ENCODE peak calls at places on chromosomes 16 and 17, in six cellular contexts. I, Q, C, Y, R and S are unnamed samples.

GRCh38 chr17:35864853-35865252 is 3.8 kb downstream of the HEATR9 start:
- DNase-seq in R (no peak), C (no peak), I (no peak), Y (no peak), Q (no peak), S (no peak)

GRCh38 chr17:59427996-59428395 is 96.5 kb downstream of the YPEL2 start:
- DNase-seq in Y (no peak), R (no peak), C (no peak), Q (no peak), I (no peak), S (no peak)

GRCh38 chr17:44795928-44796327 is 34.2 kb downstream of the GJC1 start:
- DNase-seq in Y (no peak), R (no peak), C (no peak), Q (no peak), I (no peak), S (no peak)

GRCh38 chr16:66412182-66412581 is 14.9 kb upstream of the BEAN1 start:
- DNase-seq in Q (no peak), R (no peak), Y (no peak), I (no peak), C (no peak), S (no peak)

GRCh38 chr17:83203073-83203471 is 123.7 kb downstream of the METRNL start:
- DNase-seq in I (no peak), Y (peak; percentile 82), C (no peak), Q (no peak), R (peak; percentile 60), S (peak; percentile 98)

GRCh38 chr16:77873066-77873465 is 84.7 kb downstream of the VAT1L start:
- DNase-seq in Q (no peak), C (no peak), R (no peak), Y (no peak), I (no peak), S (no peak)

GRCh38 chr16:56807011-56807675 is 57.9 kb upstream of the SLC12A3 start:
- DNase-seq in Y (no peak), R (no peak), Q (no peak), C (no peak), I (no peak), S (peak; percentile 24)

GRCh38 chr17:64399071-64399766 is 8.6 kb upstream of the PECAM1 start:
- DNase-seq in Q (no peak), R (no peak), Y (no peak), C (no peak), I (no peak), S (no peak)

GRCh38 chr16:11672206-11673090 is 4.2 kb downstream of the SNN start:
- DNase-seq in C (no peak), I (no peak), Q (no peak), R (no peak), Y (no peak), S (no peak)

GRCh38 chr16:86458457-86458777 is 51.9 kb upstream of the FOXF1 start:
- DNase-seq in R (no peak), Q (no peak), I (no peak), Y (no peak), C (no peak), S (no peak)

GRCh38 chr17:68910256-68910705 is 44.9 kb downstream of the ABCA8 start:
- DNase-seq in R (no peak), Y (no peak), I (no peak), Q (peak; percentile 5), C (no peak), S (no peak)

GRCh38 chr17:50328926-50329325 is 17.0 kb upstream of the XYLT2 start:
- DNase-seq in Y (no peak), Q (no peak), C (no peak), I (no peak), R (no peak), S (no peak)

GRCh38 chr17:40777971-40778370 is 4.4 kb downstream of the KRT27 start:
- DNase-seq in Q (no peak), I (no peak), C (no peak), Y (no peak), R (no peak), S (no peak)

GRCh38 chr16:4056161-4057105 is 59.8 kb downstream of the ADCY9 start:
- DNase-seq in R (no peak), Q (no peak), Y (no peak), I (no peak), C (no peak), S (no peak)

GRCh38 chr17:78922876-78923498 is 2.2 kb downstream of the TIMP2 start:
- DNase-seq in Y (no peak), C (no peak), I (no peak), Q (no peak), R (no peak), S (no peak)

GRCh38 chr17:39925282-39926134 is 1.9 kb downstream of the ORMDL3 start:
- DNase-seq in Y (no peak), Q (peak; percentile 24), R (no peak), C (no peak), I (no peak), S (no peak)

GRCh38 chr17:40633871-40634270 is 13.7 kb downstream of the SMARCE1 start:
- DNase-seq in C (no peak), R (no peak), I (no peak), Y (no peak), Q (no peak), S (no peak)

GRCh38 chr17:43530303-43531081 is 15.6 kb downstream of the ETV4 start:
- DNase-seq in R (peak; percentile 94), C (no peak), Q (peak; percentile 100), Y (peak; percentile 70), I (no peak), S (no peak)

GRCh38 chr16:2985893-2986355 is 5.7 kb upstream of the PKMYT1 start:
- DNase-seq in Q (no peak), C (no peak), R (no peak), Y (no peak), I (no peak), S (no peak)

GRCh38 chr16:58094026-58094425 is 35.2 kb downstream of the CFAP20 start:
- DNase-seq in Y (no peak), Q (no peak), C (no peak), R (no peak), I (no peak), S (no peak)

GRCh38 chr16:86939609-86940008 is 361.3 kb downstream of the FOXL1 start:
- DNase-seq in Q (no peak), I (no peak), R (no peak), Y (no peak), C (no peak), S (no peak)

GRCh38 chr17:81898029-81898866 is 3.8 kb upstream of the NPB start:
- DNase-seq in Q (no peak), C (no peak), Y (no peak), R (no peak), I (no peak), S (peak; percentile 75)

GRCh38 chr17:46732754-46733398 is 85.6 kb downstream of the WNT3 start:
- DNase-seq in C (no peak), I (no peak), R (no peak), Q (peak; percentile 91), Y (no peak), S (no peak)

GRCh38 chr16:67967183-67967955 is 1.1 kb downstream of the SLC12A4 start:
- DNase-seq in Y (no peak), Q (no peak), I (no peak), R (no peak), C (no peak), S (no peak)

GRCh38 chr17:28857848-28858360 is 3.1 kb downstream of the ERAL1 start:
- DNase-seq in R (no peak), Q (no peak), C (no peak), Y (no peak), I (no peak), S (no peak)

GRCh38 chr17:28853295-28853694 is 1.5 kb upstream of the ERAL1 start:
- DNase-seq in Y (no peak), I (no peak), R (no peak), Q (no peak), C (no peak), S (no peak)

GRCh38 chr17:28849281-28849680 is 5.5 kb upstream of the ERAL1 start:
- DNase-seq in I (no peak), Y (peak; percentile 10), C (no peak), Q (peak; percentile 52), R (no peak), S (no peak)

GRCh38 chr17:28860363-28860808 is 5.6 kb downstream of the ERAL1 start:
- DNase-seq in Q (no peak), I (no peak), Y (no peak), C (no peak), R (no peak), S (no peak)

DNA sequence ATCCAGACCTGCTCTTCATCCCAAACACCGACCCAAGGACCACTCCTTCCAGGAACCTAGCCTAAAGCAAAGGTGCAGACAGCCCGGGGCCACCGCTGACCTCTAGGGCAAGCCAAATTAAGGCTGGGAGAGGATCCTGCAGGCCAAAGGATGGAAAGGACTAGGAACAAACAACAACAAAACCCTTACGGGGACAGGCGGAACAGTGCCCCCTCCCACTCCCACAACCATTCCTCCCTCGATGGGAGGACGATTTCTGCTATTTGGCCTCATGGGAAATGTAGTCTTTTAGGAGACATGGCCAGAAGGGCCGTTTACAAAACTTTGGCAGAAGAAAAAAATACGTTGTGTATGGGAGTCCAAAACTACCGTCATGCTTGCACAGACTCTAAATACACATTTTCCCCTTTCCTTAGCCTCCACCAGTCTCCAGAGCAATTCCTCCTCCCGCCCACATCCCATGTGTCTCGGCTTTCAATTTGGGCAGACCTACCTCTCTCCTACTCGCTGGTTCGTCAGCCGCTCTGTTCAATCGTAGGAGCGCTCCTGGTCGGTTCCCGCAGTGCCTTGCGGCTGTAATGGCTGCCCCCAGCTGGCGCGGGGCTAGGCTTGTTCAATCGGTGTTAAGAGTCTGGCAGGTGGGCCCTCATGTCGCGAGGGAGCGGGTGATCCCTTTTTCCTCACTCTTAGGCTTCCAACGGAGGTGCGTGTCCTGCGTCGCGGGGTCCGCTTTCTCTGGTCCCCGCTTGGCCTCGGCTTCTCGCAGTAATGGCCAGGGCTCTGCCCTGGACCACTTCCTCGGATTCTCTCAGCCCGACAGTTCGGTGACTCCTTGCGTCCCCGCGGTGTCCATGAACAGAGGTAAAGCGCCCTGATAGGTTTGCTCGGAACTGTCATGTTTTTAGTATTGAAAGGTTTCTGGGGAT is at the start of gene ERAL1:
- DNase-seq in Y (peak; percentile 91), I (no peak), Q (peak; percentile 95), C (peak; percentile 87), R (peak; percentile 68), S (peak; percentile 51)
- TF ChIP-seq CTCF in Y (peak; percentile 10), I (no peak), Q (no peak), C (no peak), R (peak; percentile 6), S (peak; percentile 19)

GRCh38 chr16:79767597-79768280 is 167.2 kb upstream of the MAF start:
- DNase-seq in C (no peak), Q (peak; percentile 24), I (no peak), R (no peak), Y (no peak), S (no peak)
- H3K4me3 ChIP-seq in C (peak overlapping the region; percentile 50), Q (no peak overlapping the region), I (peak overlapping the region; percentile 37), R (no peak overlapping the region), Y (peak overlapping the region; percentile 41), S (peak overlapping the region; percentile 17)

DNA sequence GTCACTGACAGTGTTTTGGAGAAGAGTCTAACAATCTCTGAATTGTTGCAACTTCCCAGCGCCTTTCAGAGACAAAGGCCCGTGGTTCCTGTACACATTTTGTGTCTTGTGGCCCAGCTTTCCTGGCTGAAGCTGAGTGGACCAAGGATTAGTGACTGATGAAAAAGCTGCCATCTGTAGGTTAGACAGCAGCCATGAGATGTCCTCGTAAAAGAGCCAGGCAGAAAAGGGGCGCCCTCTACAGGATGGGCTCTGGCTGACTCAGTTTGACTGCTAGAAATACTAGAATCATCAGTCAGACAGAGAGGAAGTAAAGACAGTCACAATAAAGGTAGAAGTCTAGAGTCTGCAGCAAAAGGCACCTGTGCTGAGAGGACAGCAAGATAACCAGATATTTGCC is 26.5 kb upstream of the NF1 start:
- DNase-seq in I (no peak), Y (no peak), Q (peak; percentile 85), C (no peak), R (no peak), S (no peak)
- TF ChIP-seq CTCF in I (no peak), Y (no peak), Q (peak; percentile 88), C (no peak), R (peak; percentile 70), S (peak; percentile 31)

GRCh38 chr17:31859487-31860008 is 504 bp upstream of the COPRS start:
- DNase-seq in Q (peak; percentile 42), I (no peak), Y (no peak), C (no peak), R (no peak), S (no peak)
- H3K4me3 ChIP-seq in Q (peak overlapping the region; percentile 79), I (peak overlapping the region; percentile 68), Y (peak overlapping the region; percentile 78), C (peak overlapping the region; percentile 99), R (peak overlapping the region; percentile 30), S (peak overlapping the region; percentile 29)